ENCODE peak calls at places on chromosomes 5 and 9, in nine cellular contexts. A, W, U, I, V, L, C, J and T are unnamed samples.

GRCh38 chr9:25449503-25449902 is 228.7 kb downstream of the TUSC1 start:
- DNase-seq in A (no peak), W (no peak), U (no peak), I (no peak), V (no peak), L (no peak), C (no peak), J (no peak), T (no peak)

GRCh38 chr5:40914835-40915234 is 5.5 kb downstream of the C7 start:
- DNase-seq in A (no peak), W (no peak), U (no peak), I (no peak), V (no peak), L (peak), C (no peak), J (no peak), T (no peak)

GRCh38 chr9:109017061-109017460 is 3.8 kb upstream of the CTNNAL1 start:
- DNase-seq in A (no peak), W (no peak), U (no peak), I (no peak), V (no peak), L (no peak), C (no peak), J (no peak), T (no peak)

GRCh38 chr5:34525761-34526160 is 130.4 kb upstream of the RAI14 start:
- DNase-seq in A (no peak), W (no peak), U (no peak), I (no peak), V (no peak), L (no peak), C (no peak), J (no peak), T (no peak)

GRCh38 chr9:91001146-91001611 is 199.6 kb downstream of the SYK start:
- DNase-seq in A (peak), W (no peak), U (no peak), I (no peak), V (no peak), L (peak), C (no peak), J (peak), T (no peak)

GRCh38 chr9:109331353-109331752 is 10.5 kb upstream of the EPB41L4B start:
- DNase-seq in A (no peak), W (no peak), U (no peak), I (no peak), V (peak), L (peak), C (peak), J (no peak), T (no peak)

GRCh38 chr5:1297243-1297642 is 2.4 kb upstream of the TERT start:
- DNase-seq in A (no peak), W (no peak), U (no peak), I (no peak), V (no peak), L (no peak), C (no peak), J (peak), T (peak)

GRCh38 chr5:140084466-140084865 is 29.4 kb upstream of the PURA start:
- DNase-seq in A (no peak), W (no peak), U (no peak), I (no peak), V (no peak), L (no peak), C (peak), J (no peak), T (no peak)

GRCh38 chr5:39080597-39081204 is 6.5 kb upstream of the RICTOR start:
- DNase-seq in A (no peak), W (peak), U (no peak), I (peak), V (peak), L (peak), C (no peak), J (peak), T (peak)

GRCh38 chr5:58872670-58873273 is 289.9 kb downstream of the RAB3C start:
- DNase-seq in A (no peak), W (no peak), U (no peak), I (no peak), V (no peak), L (no peak), C (no peak), J (peak), T (no peak)

GRCh38 chr5:130135506-130135905 is 231.2 kb downstream of the CHSY3 start:
- DNase-seq in A (peak), W (no peak), U (no peak), I (no peak), V (no peak), L (peak), C (no peak), J (no peak), T (no peak)

GRCh38 chr5:53882637-53883036 is 322.2 kb downstream of the NDUFS4 start:
- DNase-seq in A (no peak), W (no peak), U (no peak), I (no peak), V (no peak), L (peak), C (no peak), J (no peak), T (no peak)

GRCh38 chr9:75410405-75410804 is 322.1 kb downstream of the OSTF1 start:
- DNase-seq in A (no peak), W (no peak), U (no peak), I (no peak), V (no peak), L (no peak), C (no peak), J (no peak), T (no peak)

GRCh38 chr9:125674981-125675973 is 31.7 kb downstream of the MAPKAP1 start:
- DNase-seq in A (peak), W (no peak), U (no peak), I (peak), V (no peak), L (peak), C (no peak), J (peak), T (no peak)

GRCh38 chr9:89445135-89445797 is 52.6 kb downstream of the SEMA4D start:
- DNase-seq in A (no peak), W (no peak), U (no peak), I (no peak), V (peak), L (no peak), C (no peak), J (no peak), T (no peak)

GRCh38 chr5:135234242-135235000 is 164.6 kb downstream of the MACROH2A1 start:
- DNase-seq in A (no peak), W (no peak), U (no peak), I (no peak), V (no peak), L (no peak), C (no peak), J (no peak), T (no peak)

GRCh38 chr9:33114746-33115145 is 38.3 kb upstream of the SMU1 start:
- DNase-seq in A (no peak), W (no peak), U (no peak), I (no peak), V (no peak), L (no peak), C (no peak), J (peak), T (no peak)

GRCh38 chr5:10304932-10305331 is 2.8 kb downstream of the CMBL start:
- DNase-seq in A (no peak), W (no peak), U (no peak), I (no peak), V (no peak), L (no peak), C (no peak), J (no peak), T (peak)

GRCh38 chr9:85502815-85503643 is 238.7 kb downstream of the AGTPBP1 start:
- DNase-seq in A (no peak), W (no peak), U (no peak), I (no peak), V (no peak), L (no peak), C (no peak), J (peak), T (no peak)

GRCh38 chr9:114231218-114232090 is 76.1 kb downstream of the COL27A1 start:
- DNase-seq in A (no peak), W (no peak), U (no peak), I (no peak), V (no peak), L (no peak), C (no peak), J (no peak), T (no peak)

GRCh38 chr5:168315991-168316578 is 24.6 kb downstream of the WWC1 start:
- DNase-seq in A (no peak), W (no peak), U (no peak), I (no peak), V (no peak), L (no peak), C (no peak), J (no peak), T (no peak)

GRCh38 chr5:181187500-181188213 is 17.3 kb downstream of the TRIM7 start:
- DNase-seq in A (no peak), W (peak), U (peak), I (peak), V (peak), L (peak), C (peak), J (peak), T (peak)

GRCh38 chr5:181185560-181185959 is 19.4 kb downstream of the TRIM7 start:
- DNase-seq in A (no peak), W (no peak), U (no peak), I (no peak), V (peak), L (no peak), C (no peak), J (no peak), T (no peak)

GRCh38 chr5:181186022-181186421 is 19.0 kb downstream of the TRIM7 start:
- DNase-seq in A (no peak), W (no peak), U (no peak), I (no peak), V (peak), L (no peak), C (no peak), J (no peak), T (no peak)

GRCh38 chr5:181186902-181187499 is 18.0 kb downstream of the TRIM7 start:
- DNase-seq in A (no peak), W (no peak), U (no peak), I (no peak), V (peak), L (no peak), C (no peak), J (no peak), T (no peak)

GRCh38 chr5:181184845-181185216 is 20.2 kb downstream of the TRIM7 start:
- DNase-seq in A (no peak), W (no peak), U (no peak), I (no peak), V (peak), L (no peak), C (no peak), J (peak), T (no peak)
- H3K4me3 ChIP-seq in A (peak), W (no peak), U (no peak), I (no peak), V (no peak), L (peak), C (peak), J (peak), T (no peak)

GRCh38 chr9:136511670-136512592 is 29.1 kb upstream of the SEC16A start:
- DNase-seq in A (no peak), W (no peak), U (no peak), I (no peak), V (no peak), L (no peak), C (peak), J (no peak), T (no peak)
- H3K4me3 ChIP-seq in A (no peak), W (no peak), U (no peak), I (no peak), V (no peak), L (no peak), C (peak), J (no peak), T (no peak)

GRCh38 chr9:93096811-93097382 is 880 bp downstream of the CARD19 start:
- DNase-seq in A (no peak), W (no peak), U (no peak), I (no peak), V (peak), L (no peak), C (no peak), J (peak), T (no peak)
- H3K4me3 ChIP-seq in A (peak), W (peak), U (peak), I (peak), V (peak), L (peak), C (peak), J (peak), T (peak)

GRCh38 chr5:181259974-181260719 is 796 bp downstream of the TRIM52 start:
- DNase-seq in A (no peak), W (no peak), U (no peak), I (no peak), V (no peak), L (no peak), C (no peak), J (no peak), T (no peak)

GRCh38 chr5:181259283-181259682 is 1.7 kb downstream of the TRIM52 start:
- DNase-seq in A (no peak), W (no peak), U (no peak), I (no peak), V (no peak), L (no peak), C (no peak), J (no peak), T (no peak)

GRCh38 chr5:181260720-181261319 is at the start of gene TRIM52:
- DNase-seq in A (peak), W (peak), U (peak), I (no peak), V (peak), L (peak), C (peak), J (peak), T (peak)

GRCh38 chr5:181255836-181256578 is 4.9 kb downstream of the TRIM52 start:
- DNase-seq in A (no peak), W (no peak), U (no peak), I (no peak), V (no peak), L (peak), C (no peak), J (no peak), T (no peak)

GRCh38 chr5:181258576-181258975 is 2.4 kb downstream of the TRIM52 start:
- DNase-seq in A (no peak), W (no peak), U (no peak), I (no peak), V (no peak), L (no peak), C (no peak), J (no peak), T (no peak)
- H3K4me3 ChIP-seq in A (peak), W (peak), U (no peak), I (peak), V (peak), L (peak), C (peak), J (no peak), T (no peak)

DNA sequence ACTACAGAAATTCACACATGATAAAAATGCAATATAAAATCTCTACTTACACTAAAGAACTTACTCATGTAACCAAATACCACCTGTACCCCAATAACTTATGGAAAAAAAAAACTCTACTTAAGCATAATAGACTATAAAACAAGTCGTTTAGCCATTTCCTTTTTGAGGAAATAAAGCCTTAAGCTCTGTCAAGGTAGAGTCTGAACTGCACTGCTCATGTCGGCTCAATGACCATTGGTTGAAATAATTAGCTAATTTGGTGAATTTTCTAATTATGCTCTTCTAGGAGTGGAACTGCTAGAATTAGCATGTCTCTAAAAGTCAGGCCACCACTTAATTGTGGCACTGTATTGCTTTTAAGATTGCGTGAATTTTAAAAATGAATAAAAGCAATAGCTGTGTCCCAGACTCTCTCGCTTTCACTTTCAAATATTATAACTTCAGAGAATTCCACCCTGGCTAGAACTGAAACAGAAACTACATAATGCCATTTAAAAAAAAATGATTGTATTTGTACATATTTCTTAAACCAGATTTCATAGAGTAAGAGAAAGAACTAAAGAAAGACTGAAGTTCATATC is 113.0 kb upstream of the PCA3 start:
- DNase-seq in A (no peak), W (peak), U (no peak), I (no peak), V (no peak), L (no peak), C (no peak), J (no peak), T (no peak)
- H3K4me3 ChIP-seq in A (no peak), W (peak), U (peak), I (no peak), V (no peak), L (no peak), C (peak), J (no peak), T (no peak)

GRCh38 chr9:36134761-36135505 is 1.6 kb upstream of the GLIPR2 start:
- DNase-seq in A (no peak), W (no peak), U (no peak), I (no peak), V (no peak), L (no peak), C (no peak), J (no peak), T (no peak)
- H3K4me3 ChIP-seq in A (no peak), W (no peak), U (no peak), I (no peak), V (no peak), L (no peak), C (no peak), J (no peak), T (no peak)